ENCODE peak calls at places on chromosome 21, in nine cellular contexts. A is HCT116, S is H1, Z is A549, P is K562, Y is GM12878, I is WTC11, G is SK-N-SH, N is endothelial cell of umbilical vein. O is an unnamed sample.

GRCh38 chr21:28737671-28738279 is 254.9 kb downstream of the LTN1 start:
- DNase-seq in A (no peak), S (no peak), Z (no peak), P (no peak), Y (no peak), I (no peak), G (no peak), N (peak), O (no peak)

GRCh38 chr21:42746593-42747266 is 93.3 kb downstream of the PDE9A start:
- DNase-seq in A (no peak), S (no peak), Z (no peak), P (no peak), Y (no peak), I (no peak), G (no peak), N (no peak), O (peak)

GRCh38 chr21:44356636-44357035 is 3.2 kb downstream of the TRPM2 start:
- DNase-seq in A (no peak), S (no peak), Z (no peak), P (no peak), Y (no peak), I (no peak), G (no peak), N (no peak), O (no peak)

GRCh38 chr21:25837545-25838263 is 102.9 kb downstream of the GABPA start:
- DNase-seq in A (no peak), S (no peak), Z (no peak), P (no peak), Y (no peak), I (no peak), G (no peak), N (peak), O (no peak)

GRCh38 chr21:42905195-42905594 is 12.1 kb downstream of the NDUFV3 start:
- DNase-seq in A (no peak), S (no peak), Z (no peak), P (no peak), Y (no peak), I (no peak), G (no peak), N (no peak), O (no peak)

GRCh38 chr21:44523567-44524181 is 16.3 kb downstream of the KRTAP10-1 start:
- DNase-seq in A (no peak), S (no peak), Z (no peak), P (no peak), Y (no peak), I (no peak), G (no peak), N (no peak), O (no peak)

GRCh38 chr21:38623552-38623951 is 125.3 kb upstream of the ERG start:
- DNase-seq in A (no peak), S (no peak), Z (no peak), P (no peak), Y (no peak), I (no peak), G (no peak), N (no peak), O (no peak)

GRCh38 chr21:45285266-45285931 is 2.3 kb downstream of the POFUT2 start:
- DNase-seq in A (no peak), S (no peak), Z (no peak), P (no peak), Y (no peak), I (no peak), G (no peak), N (no peak), O (no peak)

GRCh38 chr21:34639882-34640788 is 25.2 kb upstream of the RCAN1 start:
- DNase-seq in A (no peak), S (no peak), Z (no peak), P (peak), Y (peak), I (no peak), G (no peak), N (no peak), O (no peak)
- TF ChIP-seq MAX in A (no peak), S (peak), Z (no peak), P (peak), Y (no peak), I (no peak), G (no peak), N (no peak), O (no peak)

DNA sequence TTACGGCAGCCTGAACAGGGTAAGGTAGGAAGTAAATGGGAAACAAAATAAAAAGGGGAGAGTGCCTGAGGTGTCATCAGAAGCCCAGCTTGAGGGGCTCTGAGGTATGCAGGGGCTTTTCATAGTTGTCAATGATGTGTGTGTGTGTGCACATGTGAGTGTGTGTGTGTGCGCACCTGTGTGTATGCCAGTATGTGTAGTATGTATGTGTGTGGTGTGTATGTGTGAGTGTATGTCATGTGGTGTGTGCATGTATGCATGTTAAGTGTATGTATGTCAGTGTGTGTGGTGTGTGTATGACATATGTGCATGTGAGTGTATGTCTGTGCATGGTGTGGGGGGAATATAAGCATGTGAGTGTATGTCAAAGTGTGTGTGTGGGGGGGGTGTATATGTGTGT is 184.1 kb downstream of the DSCAM start:
- DNase-seq in A (no peak), S (no peak), Z (no peak), P (no peak), Y (no peak), I (no peak), G (no peak), N (no peak), O (no peak)
- TF ChIP-seq CTCF in A (no peak), S (no peak), Z (no peak), P (no peak), Y (no peak), I (no peak), G (no peak), N (no peak), O (no peak)

DNA sequence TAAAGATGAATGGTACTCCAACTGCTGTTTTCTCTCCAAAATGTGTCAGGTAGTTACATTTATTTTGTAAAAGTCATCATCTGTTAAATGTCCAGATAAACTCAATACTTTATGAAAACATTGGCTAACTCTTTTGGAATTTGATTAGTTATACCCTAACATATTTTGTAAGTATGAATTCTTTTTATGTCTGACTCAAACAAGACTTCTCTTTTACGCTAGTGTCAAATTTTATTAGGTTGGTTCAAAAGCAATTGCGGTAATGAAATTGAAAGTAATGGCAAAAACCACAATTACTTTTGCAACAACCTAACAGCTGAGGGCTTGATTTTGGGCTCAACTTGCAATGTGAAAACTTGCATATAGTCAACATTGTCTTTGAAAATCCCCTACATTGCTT is 41.0 kb upstream of the USP25 start:
- DNase-seq in A (no peak), S (no peak), Z (no peak), P (no peak), Y (no peak), I (no peak), G (no peak), N (no peak), O (peak)
- TF ChIP-seq MAX in A (no peak), S (no peak), Z (no peak), P (no peak), Y (no peak), I (no peak), G (no peak), N (no peak), O (no peak)

GRCh38 chr21:21151231-21151630 is 153.0 kb downstream of the NCAM2 start:
- DNase-seq in A (no peak), S (no peak), Z (no peak), P (no peak), Y (no peak), I (no peak), G (no peak), N (no peak), O (no peak)

GRCh38 chr21:21146587-21147373 is 148.6 kb downstream of the NCAM2 start:
- DNase-seq in A (no peak), S (no peak), Z (no peak), P (peak), Y (no peak), I (no peak), G (no peak), N (no peak), O (no peak)

GRCh38 chr21:21148514-21148913 is 150.3 kb downstream of the NCAM2 start:
- DNase-seq in A (no peak), S (no peak), Z (no peak), P (no peak), Y (no peak), I (no peak), G (no peak), N (no peak), O (no peak)

GRCh38 chr21:21147374-21147745 is 149.2 kb downstream of the NCAM2 start:
- DNase-seq in A (no peak), S (no peak), Z (no peak), P (no peak), Y (no peak), I (no peak), G (no peak), N (no peak), O (no peak)

DNA sequence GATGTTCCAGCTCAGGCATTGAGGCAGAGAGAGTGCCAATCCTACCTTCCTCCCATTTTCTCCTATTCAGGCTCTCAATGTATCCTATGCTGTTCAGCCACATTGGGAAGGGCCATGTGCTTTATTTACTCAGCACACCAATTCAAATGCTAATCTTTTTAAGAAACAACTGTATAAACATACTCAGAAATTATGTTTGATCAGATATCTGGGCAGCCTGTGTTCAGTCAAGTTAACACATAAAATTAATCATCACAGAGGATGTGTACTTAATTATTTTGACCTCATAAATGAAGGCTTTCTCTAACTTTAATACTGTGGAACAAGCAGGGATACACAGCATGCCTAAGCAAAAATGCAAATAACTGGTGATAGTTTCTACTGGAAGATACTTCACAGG is 149.8 kb downstream of the NCAM2 start:
- DNase-seq in A (no peak), S (no peak), Z (no peak), P (no peak), Y (no peak), I (no peak), G (peak), N (no peak), O (no peak)
- TF ChIP-seq CTCF in A (no peak), S (no peak), Z (no peak), P (no peak), Y (no peak), I (no peak), G (no peak), N (no peak), O (no peak)

GRCh38 chr21:34546556-34546955 is 34.5 kb upstream of the KCNE1 start:
- DNase-seq in A (no peak), S (no peak), Z (no peak), P (no peak), Y (no peak), I (no peak), G (no peak), N (peak), O (no peak)
- TF ChIP-seq MAX in A (no peak), S (no peak), Z (no peak), P (no peak), Y (no peak), I (no peak), G (no peak), N (no peak), O (no peak)

DNA sequence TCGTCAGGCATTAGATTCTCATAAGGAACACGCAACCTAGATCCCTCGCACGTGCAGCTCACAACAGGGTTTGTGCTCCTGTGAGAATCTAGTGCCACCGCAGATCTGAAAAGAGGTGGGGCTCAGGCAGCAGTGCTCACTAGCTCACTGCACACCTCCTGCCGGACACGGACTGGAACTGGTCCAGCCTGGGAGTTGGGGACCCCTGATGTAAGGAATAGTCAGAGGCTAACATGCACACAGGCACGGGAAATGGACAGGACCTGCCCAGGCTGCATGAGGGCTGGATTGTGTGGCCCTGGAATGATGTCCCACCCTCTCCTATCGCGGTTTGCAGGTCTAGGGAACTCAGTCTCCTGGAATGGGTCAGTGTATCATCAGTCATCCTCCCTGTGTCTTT is 23.2 kb upstream of the MX1 start:
- DNase-seq in A (no peak), S (no peak), Z (no peak), P (no peak), Y (no peak), I (no peak), G (no peak), N (no peak), O (no peak)
- TF ChIP-seq CTCF in A (no peak), S (no peak), Z (no peak), P (no peak), Y (no peak), I (no peak), G (no peak), N (no peak), O (no peak)

DNA sequence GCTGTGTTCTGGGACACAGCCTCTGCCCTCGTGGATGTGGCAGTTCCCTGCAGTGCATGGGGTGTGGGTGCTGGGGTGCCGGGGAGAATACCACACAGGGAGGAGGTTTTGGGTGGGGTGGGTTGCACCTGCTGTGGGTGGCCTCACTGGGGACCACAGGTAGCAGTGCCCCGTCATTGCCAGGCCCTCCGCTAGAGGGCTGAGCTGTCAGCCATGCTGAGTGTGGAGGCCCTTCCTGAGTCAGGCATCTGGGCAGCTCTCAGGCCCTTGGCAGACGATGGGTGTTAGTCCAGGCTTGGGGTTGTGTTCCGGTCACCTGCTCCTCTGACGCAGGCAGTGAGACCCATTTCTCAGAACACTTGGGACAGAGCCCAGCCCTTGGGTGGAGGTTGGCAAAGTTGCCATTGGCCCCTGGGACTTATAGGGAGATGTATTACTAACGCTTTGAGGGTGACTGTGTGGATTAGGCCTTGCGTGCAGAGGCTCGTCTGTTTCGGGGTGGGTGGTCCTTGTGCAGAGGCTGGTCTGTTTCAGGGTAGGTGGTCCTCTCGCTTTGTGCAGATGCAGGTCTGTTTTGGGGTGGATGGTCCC is 23.9 kb downstream of the PCNT start:
- DNase-seq in A (no peak), S (no peak), Z (no peak), P (no peak), Y (no peak), I (peak), G (no peak), N (no peak), O (no peak)
- TF ChIP-seq MAX in A (no peak), S (no peak), Z (no peak), P (no peak), Y (no peak), I (no peak), G (no peak), N (no peak), O (no peak)